ENCODE peak calls at places on chromosome 5, in eight cellular contexts. One of them, this sample, is unnamed.

GRCh38 chr5:5497132-5497748 is 74.8 kb downstream of the ICE1 start:
- DNase-seq in mesenteric fat pad: no peak
- DNase-seq in CD4-positive, CD25-positive, alpha-beta regulatory T cell: peak; percentile 43
- DNase-seq in stimulated activated CD8-positive, alpha-beta memory T cell treated with anti-CD3 and anti-CD28 coated beads, Interleukin-12 subunit alpha, Interleukin-12 subunit beta, amount 100 ng/mL, for 4 hours: no peak
- DNase-seq in cardiac fibroblast: peak; percentile 69
- DNase-seq in cardiac muscle cell: peak; percentile 79
- DNase-seq in activated T-cell treated with anti-CD3 and anti-CD28 coated beads, Interleukin-2, amount 50 U/mL, for 1 hour: no peak
- DNase-seq in occipital lobe: peak; percentile 56
- DNase-seq in this sample: no peak

GRCh38 chr5:154055225-154055624 is 16.5 kb downstream of the MFAP3 start:
- DNase-seq in occipital lobe: no peak
- DNase-seq in CD4-positive, CD25-positive, alpha-beta regulatory T cell: no peak
- DNase-seq in mesenteric fat pad: no peak
- DNase-seq in cardiac muscle cell: no peak
- DNase-seq in activated T-cell treated with anti-CD3 and anti-CD28 coated beads, Interleukin-2, amount 50 U/mL, for 1 hour: no peak
- DNase-seq in stimulated activated CD8-positive, alpha-beta memory T cell treated with anti-CD3 and anti-CD28 coated beads, Interleukin-12 subunit alpha, Interleukin-12 subunit beta, amount 100 ng/mL, for 4 hours: no peak
- DNase-seq in cardiac fibroblast: no peak
- DNase-seq in this sample: no peak

GRCh38 chr5:160467555-160468418 is 46.1 kb downstream of the PTTG1 start:
- DNase-seq in activated T-cell treated with anti-CD3 and anti-CD28 coated beads, Interleukin-2, amount 50 U/mL, for 1 hour: peak; percentile 68
- DNase-seq in cardiac fibroblast: peak; percentile 57
- DNase-seq in cardiac muscle cell: no peak
- DNase-seq in mesenteric fat pad: no peak
- DNase-seq in CD4-positive, CD25-positive, alpha-beta regulatory T cell: peak; percentile 94
- DNase-seq in occipital lobe: no peak
- DNase-seq in stimulated activated CD8-positive, alpha-beta memory T cell treated with anti-CD3 and anti-CD28 coated beads, Interleukin-12 subunit alpha, Interleukin-12 subunit beta, amount 100 ng/mL, for 4 hours: peak; percentile 76
- DNase-seq in this sample: peak; percentile 70

GRCh38 chr5:72108200-72109050 is 1.1 kb downstream of the MAP1B start:
- DNase-seq in CD4-positive, CD25-positive, alpha-beta regulatory T cell: peak; percentile 3
- DNase-seq in stimulated activated CD8-positive, alpha-beta memory T cell treated with anti-CD3 and anti-CD28 coated beads, Interleukin-12 subunit alpha, Interleukin-12 subunit beta, amount 100 ng/mL, for 4 hours: no peak
- DNase-seq in mesenteric fat pad: no peak
- DNase-seq in activated T-cell treated with anti-CD3 and anti-CD28 coated beads, Interleukin-2, amount 50 U/mL, for 1 hour: no peak
- DNase-seq in cardiac muscle cell: peak; percentile 92
- DNase-seq in cardiac fibroblast: peak; percentile 75
- DNase-seq in occipital lobe: peak; percentile 64
- DNase-seq in this sample: peak; percentile 32

GRCh38 chr5:52838306-52839015 is 50.7 kb downstream of the ITGA1 start:
- DNase-seq in mesenteric fat pad: no peak
- DNase-seq in activated T-cell treated with anti-CD3 and anti-CD28 coated beads, Interleukin-2, amount 50 U/mL, for 1 hour: no peak
- DNase-seq in CD4-positive, CD25-positive, alpha-beta regulatory T cell: no peak
- DNase-seq in cardiac fibroblast: no peak
- DNase-seq in cardiac muscle cell: no peak
- DNase-seq in occipital lobe: no peak
- DNase-seq in stimulated activated CD8-positive, alpha-beta memory T cell treated with anti-CD3 and anti-CD28 coated beads, Interleukin-12 subunit alpha, Interleukin-12 subunit beta, amount 100 ng/mL, for 4 hours: no peak
- DNase-seq in this sample: no peak

GRCh38 chr5:172918421-172919371 is 40.5 kb upstream of the RPL26L1 start:
- DNase-seq in cardiac muscle cell: no peak
- DNase-seq in CD4-positive, CD25-positive, alpha-beta regulatory T cell: no peak
- DNase-seq in occipital lobe: no peak
- DNase-seq in mesenteric fat pad: no peak
- DNase-seq in stimulated activated CD8-positive, alpha-beta memory T cell treated with anti-CD3 and anti-CD28 coated beads, Interleukin-12 subunit alpha, Interleukin-12 subunit beta, amount 100 ng/mL, for 4 hours: peak; percentile 15
- DNase-seq in cardiac fibroblast: no peak
- DNase-seq in activated T-cell treated with anti-CD3 and anti-CD28 coated beads, Interleukin-2, amount 50 U/mL, for 1 hour: peak; percentile 45
- DNase-seq in this sample: no peak

GRCh38 chr5:149182241-149182640 is 40.9 kb downstream of the ABLIM3 start:
- DNase-seq in stimulated activated CD8-positive, alpha-beta memory T cell treated with anti-CD3 and anti-CD28 coated beads, Interleukin-12 subunit alpha, Interleukin-12 subunit beta, amount 100 ng/mL, for 4 hours: no peak
- DNase-seq in cardiac fibroblast: no peak
- DNase-seq in CD4-positive, CD25-positive, alpha-beta regulatory T cell: no peak
- DNase-seq in activated T-cell treated with anti-CD3 and anti-CD28 coated beads, Interleukin-2, amount 50 U/mL, for 1 hour: no peak
- DNase-seq in cardiac muscle cell: no peak
- DNase-seq in mesenteric fat pad: no peak
- DNase-seq in occipital lobe: no peak
- DNase-seq in this sample: no peak

GRCh38 chr5:59276886-59277514 is 616.5 kb downstream of the PDE4D start:
- DNase-seq in activated T-cell treated with anti-CD3 and anti-CD28 coated beads, Interleukin-2, amount 50 U/mL, for 1 hour: no peak
- DNase-seq in stimulated activated CD8-positive, alpha-beta memory T cell treated with anti-CD3 and anti-CD28 coated beads, Interleukin-12 subunit alpha, Interleukin-12 subunit beta, amount 100 ng/mL, for 4 hours: no peak
- DNase-seq in cardiac fibroblast: peak; percentile 16
- DNase-seq in mesenteric fat pad: no peak
- DNase-seq in cardiac muscle cell: no peak
- DNase-seq in CD4-positive, CD25-positive, alpha-beta regulatory T cell: no peak
- DNase-seq in occipital lobe: no peak
- DNase-seq in this sample: no peak

This sample was measured in Caco-2.